ENCODE peak calls at places on chromosomes 4 and X, in seven cellular contexts. One of them, this sample, is unnamed.

GRCh38 chr4:84939111-84939510 is 27.4 kb downstream of the WDFY3 start:
- DNase-seq in mucosa of descending colon: no peak
- DNase-seq in hypothalamus: no peak
- DNase-seq in immature natural killer cell: no peak
- DNase-seq in fibroblast of pulmonary artery: no peak
- DNase-seq in activated CD4-positive, alpha-beta T cell treated with anti-CD3 and anti-CD28 coated beads, Interleukin-2, amount 10 ng/mL, durations not matched to agents 24 days and 14 days: no peak
- DNase-seq in left ventricle myocardium inferior: no peak
- DNase-seq in this sample: no peak

GRCh38 chr4:3074846-3075651 is 568 bp downstream of the HTT start:
- DNase-seq in left ventricle myocardium inferior: peak
- DNase-seq in mucosa of descending colon: peak
- DNase-seq in immature natural killer cell: peak
- DNase-seq in fibroblast of pulmonary artery: peak
- DNase-seq in hypothalamus: no peak
- DNase-seq in activated CD4-positive, alpha-beta T cell treated with anti-CD3 and anti-CD28 coated beads, Interleukin-2, amount 10 ng/mL, durations not matched to agents 24 days and 14 days: peak
- DNase-seq in this sample: peak

GRCh38 chrX:43881410-43882293 is 598 bp downstream of the MAOB start:
- DNase-seq in mucosa of descending colon: peak
- DNase-seq in immature natural killer cell: no peak
- DNase-seq in fibroblast of pulmonary artery: no peak
- DNase-seq in activated CD4-positive, alpha-beta T cell treated with anti-CD3 and anti-CD28 coated beads, Interleukin-2, amount 10 ng/mL, durations not matched to agents 24 days and 14 days: no peak
- DNase-seq in hypothalamus: no peak
- DNase-seq in left ventricle myocardium inferior: no peak
- DNase-seq in this sample: no peak

GRCh38 chrX:13000311-13000811 is 25.5 kb downstream of the TMSB4X start:
- DNase-seq in mucosa of descending colon: no peak
- DNase-seq in hypothalamus: no peak
- DNase-seq in immature natural killer cell: peak
- DNase-seq in activated CD4-positive, alpha-beta T cell treated with anti-CD3 and anti-CD28 coated beads, Interleukin-2, amount 10 ng/mL, durations not matched to agents 24 days and 14 days: peak
- DNase-seq in fibroblast of pulmonary artery: no peak
- DNase-seq in left ventricle myocardium inferior: no peak
- DNase-seq in this sample: no peak

GRCh38 chrX:136816970-136817369 is 36.2 kb upstream of the ARHGEF6 start:
- DNase-seq in fibroblast of pulmonary artery: peak
- DNase-seq in mucosa of descending colon: no peak
- DNase-seq in activated CD4-positive, alpha-beta T cell treated with anti-CD3 and anti-CD28 coated beads, Interleukin-2, amount 10 ng/mL, durations not matched to agents 24 days and 14 days: no peak
- DNase-seq in immature natural killer cell: no peak
- DNase-seq in left ventricle myocardium inferior: no peak
- DNase-seq in hypothalamus: no peak
- DNase-seq in this sample: no peak

GRCh38 chrX:120260369-120260768 is 9.8 kb downstream of the ZBTB33 start:
- DNase-seq in fibroblast of pulmonary artery: no peak
- DNase-seq in activated CD4-positive, alpha-beta T cell treated with anti-CD3 and anti-CD28 coated beads, Interleukin-2, amount 10 ng/mL, durations not matched to agents 24 days and 14 days: no peak
- DNase-seq in mucosa of descending colon: no peak
- DNase-seq in left ventricle myocardium inferior: no peak
- DNase-seq in hypothalamus: no peak
- DNase-seq in immature natural killer cell: no peak
- DNase-seq in this sample: no peak

GRCh38 chr4:3322059-3322550 is 29.3 kb downstream of the RGS12 start:
- DNase-seq in left ventricle myocardium inferior: no peak
- DNase-seq in immature natural killer cell: no peak
- DNase-seq in fibroblast of pulmonary artery: peak
- DNase-seq in mucosa of descending colon: no peak
- DNase-seq in activated CD4-positive, alpha-beta T cell treated with anti-CD3 and anti-CD28 coated beads, Interleukin-2, amount 10 ng/mL, durations not matched to agents 24 days and 14 days: no peak
- DNase-seq in hypothalamus: peak
- DNase-seq in this sample: no peak

GRCh38 chrX:79081895-79082512 is 62.5 kb upstream of the GPR174 start:
- DNase-seq in left ventricle myocardium inferior: no peak
- DNase-seq in hypothalamus: no peak
- DNase-seq in activated CD4-positive, alpha-beta T cell treated with anti-CD3 and anti-CD28 coated beads, Interleukin-2, amount 10 ng/mL, durations not matched to agents 24 days and 14 days: peak
- DNase-seq in fibroblast of pulmonary artery: peak
- DNase-seq in immature natural killer cell: peak
- DNase-seq in mucosa of descending colon: peak
- DNase-seq in this sample: no peak

GRCh38 chrX:1537031-1537715 is at the start of gene P2RY8:
- DNase-seq in immature natural killer cell: peak
- DNase-seq in hypothalamus: no peak
- DNase-seq in activated CD4-positive, alpha-beta T cell treated with anti-CD3 and anti-CD28 coated beads, Interleukin-2, amount 10 ng/mL, durations not matched to agents 24 days and 14 days: peak
- DNase-seq in fibroblast of pulmonary artery: peak
- DNase-seq in left ventricle myocardium inferior: peak
- DNase-seq in mucosa of descending colon: peak
- DNase-seq in this sample: peak

GRCh38 chr4:142777045-142777743 is 68.9 kb downstream of the INPP4B start:
- DNase-seq in hypothalamus: no peak
- DNase-seq in fibroblast of pulmonary artery: no peak
- DNase-seq in immature natural killer cell: peak
- DNase-seq in left ventricle myocardium inferior: no peak
- DNase-seq in activated CD4-positive, alpha-beta T cell treated with anti-CD3 and anti-CD28 coated beads, Interleukin-2, amount 10 ng/mL, durations not matched to agents 24 days and 14 days: no peak
- DNase-seq in mucosa of descending colon: peak
- DNase-seq in this sample: no peak

GRCh38 chrX:38142598-38142997 is 78.1 kb downstream of the SRPX start:
- DNase-seq in activated CD4-positive, alpha-beta T cell treated with anti-CD3 and anti-CD28 coated beads, Interleukin-2, amount 10 ng/mL, durations not matched to agents 24 days and 14 days: no peak
- DNase-seq in immature natural killer cell: no peak
- DNase-seq in hypothalamus: no peak
- DNase-seq in left ventricle myocardium inferior: no peak
- DNase-seq in fibroblast of pulmonary artery: peak
- DNase-seq in mucosa of descending colon: no peak
- DNase-seq in this sample: no peak

GRCh38 chrX:103729015-103729414 is 18.3 kb downstream of the TMEM31 start:
- DNase-seq in hypothalamus: no peak
- DNase-seq in activated CD4-positive, alpha-beta T cell treated with anti-CD3 and anti-CD28 coated beads, Interleukin-2, amount 10 ng/mL, durations not matched to agents 24 days and 14 days: no peak
- DNase-seq in immature natural killer cell: no peak
- DNase-seq in left ventricle myocardium inferior: no peak
- DNase-seq in mucosa of descending colon: no peak
- DNase-seq in fibroblast of pulmonary artery: no peak
- DNase-seq in this sample: no peak

This sample was measured in GDM1.